ENCODE peak calls at places on chromosomes 7 and 10, in five cellular contexts. E is GM12878, J is HepG2, N is A549, P is K562. Y is an unnamed sample.

GRCh38 chr10:78716034-78716660 is 352.6 kb upstream of the ZMIZ1 start:
- DNase-seq in E (no peak), J (no peak), N (no peak), P (no peak), Y (no peak)

GRCh38 chr10:117723343-117723742 is 180.8 kb downstream of the EMX2 start:
- DNase-seq in E (no peak), J (no peak), N (no peak), P (no peak), Y (no peak)

GRCh38 chr7:11911900-11912299 is 79.9 kb upstream of the THSD7A start:
- DNase-seq in E (no peak), J (no peak), N (no peak), P (no peak), Y (peak; percentile 27)

GRCh38 chr10:43234471-43235041 is 32.3 kb downstream of the RASGEF1A start:
- DNase-seq in E (no peak), J (no peak), N (no peak), P (no peak), Y (no peak)

GRCh38 chr7:30869794-30870491 is 41.7 kb upstream of the AQP1 start:
- DNase-seq in E (no peak), J (no peak), N (no peak), P (no peak), Y (no peak)

GRCh38 chr7:30276203-30276900 is 8.0 kb upstream of the ZNRF2 start:
- DNase-seq in E (no peak), J (peak; percentile 67), N (peak; percentile 70), P (peak; percentile 75), Y (peak; percentile 83)

GRCh38 chr10:112182808-112183328 is 697 bp downstream of the GPAM start:
- DNase-seq in E (no peak), J (no peak), N (no peak), P (no peak), Y (peak; percentile 35)

GRCh38 chr10:49761789-49762565 is at the start of gene OGDHL:
- DNase-seq in E (no peak), J (peak; percentile 28), N (peak; percentile 33), P (peak; percentile 91), Y (peak; percentile 88)

GRCh38 chr7:13988011-13988410 is 1.5 kb downstream of the ETV1 start:
- DNase-seq in E (no peak), J (no peak), N (no peak), P (peak; percentile 56), Y (no peak)

GRCh38 chr10:61458031-61458430 is 4.8 kb upstream of the TMEM26 start:
- DNase-seq in E (no peak), J (no peak), N (no peak), P (no peak), Y (no peak)

GRCh38 chr7:110573862-110574528 is 516.9 kb upstream of the LRRN3 start:
- DNase-seq in E (no peak), J (peak; percentile 10), N (peak; percentile 92), P (peak; percentile 5), Y (no peak)

GRCh38 chr7:44587843-44588711 is 6.0 kb upstream of the TMED4 start:
- DNase-seq in E (peak; percentile 53), J (peak; percentile 55), N (peak; percentile 61), P (peak; percentile 71), Y (peak; percentile 29)

GRCh38 chr7:102273749-102274712 is 12.6 kb upstream of the SH2B2 start:
- DNase-seq in E (no peak), J (peak; percentile 96), N (peak; percentile 93), P (peak; percentile 89), Y (no peak)

GRCh38 chr10:60795465-60796202 is 17.4 kb downstream of the CDK1 start:
- DNase-seq in E (no peak), J (no peak), N (no peak), P (no peak), Y (no peak)

GRCh38 chr10:132539894-132540293 is 2.3 kb downstream of the INPP5A start:
- DNase-seq in E (no peak), J (no peak), N (no peak), P (no peak), Y (no peak)

GRCh38 chr7:159025161-159025779 is 119.4 kb downstream of the VIPR2 start:
- DNase-seq in E (no peak), J (no peak), N (no peak), P (no peak), Y (no peak)

GRCh38 chr10:69141304-69141703 is 17.3 kb downstream of the VPS26A start:
- DNase-seq in E (no peak), J (no peak), N (no peak), P (no peak), Y (no peak)

GRCh38 chr7:34451923-34452322 is 206.1 kb upstream of the NPSR1 start:
- DNase-seq in E (no peak), J (no peak), N (peak; percentile 63), P (no peak), Y (no peak)

GRCh38 chr10:132710746-132711617 is 75.0 kb downstream of the NKX6-2 start:
- DNase-seq in E (no peak), J (no peak), N (no peak), P (no peak), Y (no peak)

GRCh38 chr7:151520419-151521229 is 929 bp upstream of the RHEB start:
- DNase-seq in E (no peak), J (no peak), N (no peak), P (no peak), Y (peak; percentile 70)

GRCh38 chr10:96850825-96851224 is 18.7 kb downstream of the LCOR start:
- DNase-seq in E (no peak), J (no peak), N (peak; percentile 18), P (no peak), Y (no peak)

GRCh38 chr7:30727061-30727945 is 24.6 kb upstream of the INMT start:
- DNase-seq in E (no peak), J (no peak), N (no peak), P (no peak), Y (peak; percentile 33)

GRCh38 chr7:83465643-83466042 is 183.3 kb downstream of the SEMA3E start:
- DNase-seq in E (no peak), J (no peak), N (no peak), P (no peak), Y (no peak)

GRCh38 chr10:100364735-100365391 is 17.8 kb downstream of the SCD start:
- DNase-seq in E (no peak), J (peak; percentile 72), N (peak; percentile 95), P (peak; percentile 52), Y (peak; percentile 86)

GRCh38 chr7:152051968-152052367 is 26.5 kb downstream of the GALNT11 start:
- DNase-seq in E (no peak), J (no peak), N (no peak), P (no peak), Y (no peak)

GRCh38 chr7:7803597-7804229 is 85.3 kb upstream of the RPA3 start:
- DNase-seq in E (no peak), J (no peak), N (no peak), P (no peak), Y (no peak)

GRCh38 chr10:69901022-69901421 is 99.3 kb downstream of the COL13A1 start:
- DNase-seq in E (no peak), J (no peak), N (no peak), P (no peak), Y (no peak)

GRCh38 chr10:132835848-132836233 is 49.9 kb upstream of the NKX6-2 start:
- DNase-seq in E (no peak), J (no peak), N (no peak), P (no peak), Y (peak; percentile 45)

GRCh38 chr10:71756441-71757191 is 16.7 kb downstream of the VSIR start:
- DNase-seq in E (no peak), J (no peak), N (no peak), P (no peak), Y (no peak)

GRCh38 chr7:85516675-85517074 is 329.8 kb upstream of the SEMA3D start:
- DNase-seq in E (no peak), J (no peak), N (no peak), P (no peak), Y (no peak)

GRCh38 chr10:101444499-101444898 is 90.5 kb downstream of the BTRC start:
- DNase-seq in E (no peak), J (no peak), N (no peak), P (no peak), Y (no peak)

GRCh38 chr7:69430502-69431145 is 167.7 kb upstream of the AUTS2 start:
- DNase-seq in E (no peak), J (no peak), N (no peak), P (peak; percentile 3), Y (peak; percentile 32)

GRCh38 chr7:17843041-17843440 is 97.3 kb downstream of the SNX13 start:
- DNase-seq in E (no peak), J (no peak), N (no peak), P (no peak), Y (no peak)

GRCh38 chr7:17844514-17845196 is 95.6 kb downstream of the SNX13 start:
- DNase-seq in E (no peak), J (no peak), N (no peak), P (no peak), Y (no peak)

GRCh38 chr7:17846935-17847334 is 93.4 kb downstream of the SNX13 start:
- DNase-seq in E (no peak), J (no peak), N (no peak), P (no peak), Y (no peak)

GRCh38 chr7:17845197-17845547 is 95.1 kb downstream of the SNX13 start:
- DNase-seq in E (no peak), J (no peak), N (no peak), P (no peak), Y (no peak)

DNA sequence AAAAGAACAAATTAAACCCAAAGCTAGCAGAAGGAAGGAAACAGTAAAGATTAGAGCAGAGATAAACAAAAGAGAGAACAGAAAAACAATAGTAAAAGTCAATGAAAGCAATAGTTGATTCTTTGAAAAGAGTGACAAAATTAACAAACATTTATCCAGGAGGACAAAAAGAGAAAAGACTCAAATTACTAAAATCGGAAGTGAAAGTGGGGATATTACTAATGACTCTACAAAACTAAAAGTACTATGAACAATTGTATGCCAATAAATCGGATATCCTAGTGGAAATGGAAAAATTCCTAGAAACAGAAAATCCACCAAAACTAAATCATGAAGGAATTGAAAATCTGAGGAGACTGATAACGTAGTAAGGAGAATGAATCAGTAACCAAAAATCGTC is 96.3 kb downstream of the SNX13 start:
- DNase-seq in E (no peak), J (no peak), N (no peak), P (no peak), Y (no peak)
- TF ChIP-seq CTCF in E (no peak), J (no peak), N (no peak), P (no peak), Y (no peak)

GRCh38 chr10:122181055-122181732 is 89.9 kb upstream of the BTBD16 start:
- DNase-seq in E (no peak), J (no peak), N (peak; percentile 42), P (no peak), Y (no peak)
- H3K4me2 ChIP-seq in E (no peak overlapping the region), J (no peak overlapping the region), N (peak overlapping the region; percentile 50), P (no peak overlapping the region), Y (peak overlapping the region; percentile 28)

GRCh38 chr10:119178371-119179119 is at the start of gene PRDX3:
- DNase-seq in E (peak; percentile 72), J (peak; percentile 85), N (peak; percentile 92), P (peak; percentile 92), Y (peak; percentile 97)

GRCh38 chr10:119176166-119176565 is 2.4 kb downstream of the PRDX3 start:
- DNase-seq in E (no peak), J (no peak), N (no peak), P (no peak), Y (no peak)

GRCh38 chr10:119174109-119174508 is 4.5 kb downstream of the PRDX3 start:
- DNase-seq in E (no peak), J (no peak), N (no peak), P (no peak), Y (no peak)

GRCh38 chr10:119177708-119178370 is 773 bp downstream of the PRDX3 start:
- DNase-seq in E (no peak), J (peak; percentile 77), N (no peak), P (peak; percentile 16), Y (no peak)
- TF ChIP-seq JUNB in E (peak; percentile 45), J (no peak), N (no peak), P (no peak), Y (no peak)

GRCh38 chr10:74153123-74153522 is 2.1 kb downstream of the ADK start:
- DNase-seq in E (no peak), J (peak; percentile 58), N (peak; percentile 46), P (peak; percentile 58), Y (peak; percentile 68)
- TF ChIP-seq CTCF in E (no peak), J (no peak), N (peak; percentile 37), P (peak; percentile 78), Y (peak; percentile 35)